ENCODE peak calls at places on chromosomes 3 and 15, in five cellular contexts. E is fibroblast of pulmonary artery, H is heart left ventricle, Y is fibroblast of lung, P is tibial artery. I is an unnamed sample.

GRCh38 chr3:184801241-184801640 is 10.7 kb upstream of the VPS8 start:
- DNase-seq in E (no peak), H (no peak), Y (no peak), P (no peak), I (no peak)

GRCh38 chr15:90126022-90126421 is 23.8 kb upstream of the IDH2 start:
- DNase-seq in E (no peak), H (no peak), Y (no peak), P (no peak), I (no peak)

GRCh38 chr3:8278448-8278847 is 223.2 kb upstream of the LMCD1 start:
- DNase-seq in E (no peak), H (no peak), Y (no peak), P (no peak), I (no peak)

GRCh38 chr3:114903213-114903612 is 243.9 kb downstream of the ZBTB20 start:
- DNase-seq in E (no peak), H (no peak), Y (no peak), P (no peak), I (no peak)

GRCh38 chr3:16304065-16305010 is 39.3 kb downstream of the OXNAD1 start:
- DNase-seq in E (no peak), H (no peak), Y (no peak), P (no peak), I (no peak)

GRCh38 chr15:87753539-87753938 is 503.0 kb downstream of the NTRK3 start:
- DNase-seq in E (no peak), H (no peak), Y (no peak), P (no peak), I (no peak)

GRCh38 chr3:153291052-153291689 is 129.1 kb downstream of the RAP2B start:
- DNase-seq in E (peak), H (no peak), Y (peak), P (no peak), I (no peak)

GRCh38 chr15:56040081-56041035 is 46.9 kb upstream of the NEDD4 start:
- DNase-seq in E (peak), H (peak), Y (peak), P (peak), I (peak)

GRCh38 chr3:119508172-119508845 is 10.0 kb downstream of the TIMMDC1 start:
- DNase-seq in E (no peak), H (no peak), Y (no peak), P (no peak), I (no peak)

GRCh38 chr15:48976444-48977088 is 12.8 kb upstream of the SHC4 start:
- DNase-seq in E (no peak), H (no peak), Y (no peak), P (no peak), I (no peak)

GRCh38 chr3:140421884-140422283 is 256.0 kb upstream of the TRIM42 start:
- DNase-seq in E (no peak), H (no peak), Y (no peak), P (no peak), I (no peak)

GRCh38 chr15:39699531-39700110 is 83.0 kb downstream of the FSIP1 start:
- DNase-seq in E (no peak), H (no peak), Y (no peak), P (no peak), I (no peak)

GRCh38 chr3:169526246-169526645 is 137.3 kb downstream of the MECOM start:
- DNase-seq in E (no peak), H (no peak), Y (peak), P (no peak), I (peak)

GRCh38 chr3:28376424-28376823 is 27.8 kb upstream of the AZI2 start:
- DNase-seq in E (peak), H (no peak), Y (peak), P (no peak), I (peak)

GRCh38 chr3:51622868-51623267 is 48.2 kb upstream of the TEX264 start:
- DNase-seq in E (peak), H (no peak), Y (peak), P (no peak), I (peak)

GRCh38 chr3:177263615-177264365 is 66.5 kb upstream of the TBL1XR1 start:
- DNase-seq in E (peak), H (no peak), Y (peak), P (no peak), I (peak)

GRCh38 chr15:68412218-68412617 is 19.7 kb downstream of the ITGA11 start:
- DNase-seq in E (no peak), H (no peak), Y (no peak), P (no peak), I (no peak)

GRCh38 chr15:74378853-74379252 is 11.4 kb upstream of the CYP11A1 start:
- DNase-seq in E (peak), H (no peak), Y (peak), P (no peak), I (peak)

GRCh38 chr3:42340466-42340865 is 69.9 kb downstream of the LYZL4 start:
- DNase-seq in E (no peak), H (no peak), Y (no peak), P (no peak), I (no peak)

GRCh38 chr3:188546835-188547670 is 393.1 kb downstream of the LPP start:
- DNase-seq in E (peak), H (no peak), Y (peak), P (no peak), I (peak)

GRCh38 chr15:98649621-98649995 is 1.3 kb downstream of the IGF1R start:
- DNase-seq in E (peak), H (peak), Y (peak), P (no peak), I (no peak)

GRCh38 chr15:62137216-62137884 is 27.7 kb downstream of the C2CD4B start:
- DNase-seq in E (no peak), H (no peak), Y (no peak), P (no peak), I (no peak)

GRCh38 chr3:179768080-179768479 is 115.2 kb downstream of the USP13 start:
- DNase-seq in E (peak), H (no peak), Y (peak), P (no peak), I (peak)

GRCh38 chr3:171192176-171192854 is 165.8 kb upstream of the SLC2A2 start:
- DNase-seq in E (peak), H (no peak), Y (peak), P (no peak), I (peak)

GRCh38 chr3:38950000-38950399 is 101.7 kb downstream of the SCN11A start:
- DNase-seq in E (no peak), H (no peak), Y (no peak), P (no peak), I (no peak)

GRCh38 chr3:69446402-69447072 is 60.6 kb upstream of the FRMD4B start:
- DNase-seq in E (no peak), H (no peak), Y (no peak), P (no peak), I (no peak)

GRCh38 chr3:69443554-69443953 is 57.7 kb upstream of the FRMD4B start:
- DNase-seq in E (no peak), H (no peak), Y (no peak), P (no peak), I (peak)

GRCh38 chr3:69442771-69443197 is 56.9 kb upstream of the FRMD4B start:
- DNase-seq in E (no peak), H (no peak), Y (no peak), P (no peak), I (no peak)

GRCh38 chr3:69444980-69445379 is 59.1 kb upstream of the FRMD4B start:
- DNase-seq in E (no peak), H (no peak), Y (no peak), P (peak), I (no peak)

DNA sequence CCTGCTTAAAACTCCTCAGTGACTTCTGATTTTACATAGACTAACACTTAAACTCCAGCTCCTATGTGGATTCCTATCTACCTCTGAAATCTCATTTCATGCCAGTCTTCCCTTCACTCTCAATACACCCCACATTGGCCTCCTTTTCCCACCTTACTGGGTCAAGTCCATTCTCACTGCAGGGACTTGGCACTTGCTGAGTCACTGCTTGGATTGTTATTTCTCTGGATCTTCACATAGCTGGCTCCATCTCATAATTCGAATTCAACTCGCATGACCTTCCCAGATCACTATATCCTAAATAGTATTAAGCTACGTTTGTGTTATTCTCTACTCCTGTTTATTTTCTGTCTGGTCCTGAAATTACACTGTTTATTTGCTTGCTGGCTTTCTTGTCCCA is 59.6 kb upstream of the FRMD4B start:
- DNase-seq in E (no peak), H (no peak), Y (no peak), P (no peak), I (no peak)
- H3K4me3 ChIP-seq in E (no peak), H (peak), Y (peak), P (peak), I (no peak)

DNA sequence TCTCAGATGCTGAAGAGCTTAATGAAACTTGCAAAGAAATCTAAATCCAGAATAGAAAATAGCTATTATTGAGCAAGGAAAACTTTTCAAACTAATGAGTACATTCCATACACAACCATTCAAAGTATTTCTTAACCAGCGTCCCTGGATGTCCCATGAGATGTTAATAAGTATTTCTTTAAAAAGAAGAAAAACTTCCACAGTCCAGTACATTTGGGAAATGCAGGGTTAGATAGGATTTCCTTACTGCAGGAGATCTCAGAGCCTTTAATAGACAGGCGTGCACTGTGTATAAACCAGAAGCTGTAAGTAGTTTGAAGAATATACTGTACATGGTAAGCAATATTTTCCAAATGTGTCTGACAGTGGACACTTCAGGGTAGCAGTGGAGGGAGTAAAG is 29.6 kb upstream of the BHLHE40 start:
- DNase-seq in E (peak), H (no peak), Y (no peak), P (no peak), I (no peak)
- H3K4me3 ChIP-seq in E (no peak), H (no peak), Y (no peak), P (no peak), I (no peak)

DNA sequence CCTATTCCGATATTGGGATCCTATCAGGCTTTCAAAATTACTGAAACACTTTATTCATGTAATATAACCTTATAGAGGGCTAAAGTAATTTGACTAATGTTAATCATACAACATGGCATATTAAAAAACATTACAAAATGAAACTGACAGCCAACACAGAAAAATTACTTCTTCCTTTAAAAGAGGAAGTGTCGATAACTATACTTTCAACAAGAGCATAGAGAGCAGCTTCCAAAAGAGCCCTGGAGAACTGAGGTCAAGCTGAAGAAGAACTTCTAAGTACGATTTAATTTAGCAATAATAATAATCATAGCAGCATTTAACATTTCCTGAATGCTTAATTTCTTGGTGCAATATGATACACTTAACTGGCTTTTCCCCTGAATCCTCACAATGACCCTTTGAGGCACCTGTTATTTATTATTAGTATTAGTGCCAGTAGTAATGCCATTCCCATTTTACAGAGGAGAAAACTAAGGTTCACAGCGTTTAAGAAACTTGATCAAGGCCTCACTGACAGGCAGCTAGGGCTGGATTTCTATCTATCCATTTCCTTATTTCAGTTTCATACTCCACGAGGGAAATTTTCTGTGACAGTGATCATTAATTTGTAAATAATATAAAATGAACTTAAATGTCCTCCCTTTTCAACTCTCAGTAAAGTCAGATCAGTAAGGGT is 181.6 kb downstream of the CFAP20DC start:
- DNase-seq in E (no peak), H (no peak), Y (no peak), P (no peak), I (no peak)
- H3K4me3 ChIP-seq in E (no peak), H (no peak), Y (no peak), P (no peak), I (no peak)

DNA sequence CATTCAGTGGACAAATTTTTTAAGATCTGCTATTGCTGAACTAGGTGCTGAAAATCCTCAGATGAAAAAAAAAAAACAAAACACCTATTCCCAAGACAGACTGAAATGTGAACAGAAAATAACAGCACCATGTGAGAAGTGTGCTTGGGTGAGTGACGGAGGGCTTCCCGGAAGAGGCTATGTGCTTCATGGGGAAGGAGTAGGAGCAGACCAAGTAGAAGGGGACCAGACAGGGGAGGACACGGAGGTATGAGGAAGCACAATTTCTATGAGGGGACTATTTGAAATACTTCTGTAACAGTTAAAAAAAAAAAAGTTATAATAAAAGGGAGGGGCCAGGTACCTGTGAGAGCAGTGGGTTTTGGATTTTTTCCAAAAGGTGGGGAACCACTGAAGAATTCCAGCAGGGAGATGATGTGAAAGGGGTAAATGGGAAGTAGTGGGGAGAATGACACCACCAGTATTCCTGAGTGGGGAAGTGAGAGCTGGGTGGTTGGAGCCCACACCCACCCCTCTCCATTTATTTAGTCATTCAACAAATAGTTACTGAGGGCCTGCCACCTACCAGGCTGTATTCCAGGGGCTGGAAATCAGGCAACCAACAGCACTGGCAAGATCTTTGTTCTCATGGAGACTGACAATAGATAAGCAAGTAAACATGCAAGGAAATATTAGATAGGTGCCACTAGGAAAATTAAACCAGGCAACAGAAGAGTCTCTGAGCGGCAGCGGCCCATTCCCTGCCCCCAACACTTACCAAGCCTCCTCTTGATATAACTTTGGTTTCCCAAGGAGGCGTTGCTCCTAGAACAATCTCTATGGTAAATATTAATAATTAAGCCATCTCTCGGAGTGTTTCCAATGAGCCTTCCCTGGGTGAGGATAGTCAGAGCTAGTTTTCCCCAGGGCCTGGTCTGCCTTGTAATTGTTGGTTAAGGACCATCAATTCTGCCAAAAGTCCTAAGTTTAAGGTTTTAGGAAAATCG is 3.8 kb upstream of the USP3 start:
- DNase-seq in E (no peak), H (no peak), Y (no peak), P (no peak), I (no peak)
- H3K4me3 ChIP-seq in E (peak), H (peak), Y (peak), P (peak), I (no peak)

GRCh38 chr3:13042127-13042931 is 30.9 kb downstream of the IQSEC1 start:
- DNase-seq in E (no peak), H (no peak), Y (no peak), P (no peak), I (no peak)
- H3K4me3 ChIP-seq in E (no peak), H (no peak), Y (no peak), P (no peak), I (no peak)

DNA sequence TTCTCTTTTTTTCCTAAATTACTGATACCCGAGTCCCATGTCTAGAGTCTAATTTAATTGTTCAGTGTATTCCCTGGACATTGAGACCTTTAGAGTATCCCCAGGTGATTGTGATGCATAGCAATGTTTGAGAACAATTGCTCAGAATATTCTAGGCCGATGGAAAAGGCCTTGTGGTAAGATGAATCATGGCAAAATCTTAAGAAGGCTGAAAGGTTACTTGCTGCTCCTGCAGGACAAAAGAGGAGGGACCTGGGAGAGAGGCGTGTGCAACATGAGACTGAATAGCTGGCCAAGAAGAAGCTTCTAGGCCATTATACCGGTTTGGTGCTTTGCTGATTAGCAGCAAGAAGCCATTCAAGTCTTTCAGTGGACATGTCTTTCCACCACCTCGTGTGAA is 256.6 kb downstream of the ROBO2 start:
- DNase-seq in E (no peak), H (no peak), Y (peak), P (no peak), I (no peak)
- H3K4me3 ChIP-seq in E (no peak), H (no peak), Y (no peak), P (no peak), I (no peak)

GRCh38 chr3:125313060-125313635 is 62.0 kb downstream of the ZNF148 start:
- DNase-seq in E (peak), H (no peak), Y (peak), P (no peak), I (peak)

GRCh38 chr3:125306620-125307019 is 68.5 kb downstream of the ZNF148 start:
- DNase-seq in E (no peak), H (no peak), Y (no peak), P (no peak), I (no peak)

GRCh38 chr3:125310623-125311076 is 64.5 kb downstream of the ZNF148 start:
- DNase-seq in E (no peak), H (no peak), Y (no peak), P (no peak), I (no peak)
- H3K4me3 ChIP-seq in E (no peak), H (peak), Y (no peak), P (no peak), I (no peak)

DNA sequence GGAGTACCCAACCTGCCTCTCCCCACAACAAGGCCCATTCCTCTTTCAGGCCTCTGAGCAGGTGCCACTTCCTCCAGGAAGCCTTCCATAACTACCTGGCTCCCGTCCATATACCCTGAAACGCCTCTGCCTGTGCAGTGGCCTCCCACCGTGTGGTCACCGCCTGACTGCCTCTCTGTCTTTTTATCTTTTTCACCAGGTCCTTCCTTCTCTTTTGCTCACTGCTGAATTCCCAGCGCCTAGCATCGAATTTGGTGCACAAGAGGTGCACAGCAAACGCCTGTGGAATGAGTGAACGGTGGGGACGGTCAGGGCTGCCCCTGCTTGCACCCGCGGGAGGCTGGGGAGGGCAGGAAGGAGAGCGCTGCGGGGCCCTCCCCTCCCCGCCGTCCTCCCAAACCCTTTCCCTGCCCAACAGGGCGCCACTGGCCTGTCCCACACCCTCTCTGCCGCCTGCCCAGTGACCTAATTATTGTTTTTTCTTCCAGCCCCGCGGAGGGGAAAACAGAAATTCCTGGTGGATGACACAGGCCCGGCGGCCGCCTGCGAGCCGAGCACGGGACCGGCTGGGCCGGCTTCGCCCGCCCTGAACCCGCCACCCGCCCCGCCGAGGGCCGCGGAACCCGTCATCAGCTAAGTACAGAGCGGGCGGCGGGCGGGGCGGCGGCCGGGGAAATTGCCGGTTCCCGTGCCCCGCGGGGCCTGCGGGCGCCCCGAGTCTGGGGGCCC is 140.1 kb downstream of the SMAD6 start:
- DNase-seq in E (peak), H (peak), Y (peak), P (peak), I (peak)
- H3K4me3 ChIP-seq in E (peak), H (peak), Y (peak), P (peak), I (peak)

GRCh38 chr3:126354776-126355175 is 2.4 kb downstream of the KLF15 start:
- DNase-seq in E (no peak), H (no peak), Y (no peak), P (peak), I (no peak)

GRCh38 chr3:126355251-126355650 is 2.0 kb downstream of the KLF15 start:
- DNase-seq in E (no peak), H (no peak), Y (no peak), P (peak), I (no peak)

GRCh38 chr3:126357299-126358037 is at the start of gene KLF15:
- DNase-seq in E (peak), H (peak), Y (peak), P (peak), I (peak)

GRCh38 chr3:126356373-126357298 is 572 bp downstream of the KLF15 start:
- DNase-seq in E (peak), H (peak), Y (no peak), P (peak), I (no peak)

GRCh38 chr3:126355777-126356372 is 1.3 kb downstream of the KLF15 start:
- DNase-seq in E (peak), H (peak), Y (peak), P (peak), I (peak)
- H3K4me3 ChIP-seq in E (peak), H (peak), Y (peak), P (peak), I (peak)

GRCh38 chr3:196938124-196938523 is 4.2 kb downstream of the NCBP2 start:
- DNase-seq in E (no peak), H (no peak), Y (no peak), P (no peak), I (no peak)
- H3K4me3 ChIP-seq in E (no peak), H (no peak), Y (no peak), P (no peak), I (no peak)

I was measured in astrocyte of the spinal cord.